ENCODE peak calls at places on chromosome 12, in four cellular contexts. N is stomach, C is transverse colon, H is A549. Q is an unnamed sample. For H3K9me3, the result is how much of the 10 kb centered on the place peaks cover.

GRCh38 chr12:79487386-79488110 is 203.2 kb downstream of the PAWR start:
- DNase-seq in C (no peak), N (no peak), H (no peak), Q (no peak)

GRCh38 chr12:92558806-92559205 is 144.0 kb upstream of the PLEKHG7 start:
- DNase-seq in C (no peak), H (no peak), N (no peak), Q (no peak)

GRCh38 chr12:110582286-110583136 is 607 bp downstream of the PPTC7 start:
- DNase-seq in H (no peak), N (peak), C (peak), Q (no peak)

GRCh38 chr12:42234970-42235369 is 3.1 kb downstream of the YAF2 start:
- DNase-seq in N (no peak), H (no peak), C (no peak), Q (no peak)

GRCh38 chr12:51238510-51239334 is at the start of gene DAZAP2:
- DNase-seq in N (peak), H (peak), C (peak), Q (peak)

GRCh38 chr12:124919646-124920352 is 5.3 kb upstream of the UBC start:
- DNase-seq in C (no peak), H (no peak), N (no peak), Q (no peak)

GRCh38 chr12:50353869-50354593 is 42.4 kb downstream of the FAM186A start:
- DNase-seq in N (no peak), C (no peak), H (no peak), Q (no peak)

GRCh38 chr12:86264451-86265328 is 8.5 kb upstream of the MGAT4C start:
- DNase-seq in H (no peak), N (peak), C (peak), Q (no peak)

GRCh38 chr12:53701518-53702264 is 25.6 kb downstream of the CALCOCO1 start:
- DNase-seq in H (peak), C (peak), N (peak), Q (peak)

GRCh38 chr12:90027889-90028570 is 319.4 kb upstream of the ATP2B1 start:
- DNase-seq in N (no peak), H (no peak), C (no peak), Q (no peak)

GRCh38 chr12:61097991-61098580 is 1162.1 kb upstream of the USP15 start:
- DNase-seq in C (no peak), N (no peak), H (no peak), Q (no peak)

GRCh38 chr12:58920102-58920955 is at the start of gene LRIG3:
- DNase-seq in H (peak), C (peak), N (peak), Q (peak)

GRCh38 chr12:11623382-11623781 is 26.1 kb upstream of the ETV6 start:
- DNase-seq in C (no peak), N (no peak), H (no peak), Q (no peak)

GRCh38 chr12:48160807-48161206 is 3.5 kb upstream of the ASB8 start:
- DNase-seq in H (no peak), N (no peak), C (no peak), Q (no peak)

DNA sequence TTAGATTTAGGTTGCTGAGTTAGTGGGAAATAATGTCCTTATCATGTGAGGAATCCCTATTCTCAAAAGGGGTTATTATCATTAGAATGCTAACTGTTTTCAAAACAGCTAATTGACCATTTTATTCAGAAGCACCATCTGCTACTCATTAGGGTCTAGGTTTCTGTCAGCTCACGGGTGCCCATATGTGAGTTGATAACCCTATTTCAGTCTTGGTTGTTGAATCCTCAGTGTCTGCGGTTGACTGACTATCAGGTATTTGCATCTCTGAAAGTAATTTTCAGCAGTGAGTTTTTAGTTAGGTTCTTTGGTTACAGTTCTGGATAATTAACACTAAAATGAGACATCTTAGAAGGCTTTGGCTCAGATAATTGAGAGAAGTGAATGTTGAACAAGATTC is 1404.0 kb downstream of the AACS start:
- DNase-seq in C (no peak), N (no peak), H (no peak), Q (no peak)
- H3K9me3 ChIP-seq in C (under half), N (under half), H (under half), Q (under half)

GRCh38 chr12:31756977-31757420 is 28.2 kb upstream of the AMN1 start:
- DNase-seq in H (no peak), N (peak), C (peak), Q (no peak)
- TF ChIP-seq EP300 in H (no peak), N (no peak), C (no peak), Q (no peak)

GRCh38 chr12:34388636-34389377 is 366.5 kb downstream of the ALG10 start:
- DNase-seq in H (no peak), C (no peak), N (no peak), Q (no peak)

GRCh38 chr12:34390846-34391700 is 368.8 kb downstream of the ALG10 start:
- DNase-seq in C (no peak), H (no peak), N (no peak), Q (peak)

GRCh38 chr12:34391771-34392581 is 369.7 kb downstream of the ALG10 start:
- DNase-seq in C (no peak), H (no peak), N (peak), Q (peak)

GRCh38 chr12:34389378-34390170 is 367.3 kb downstream of the ALG10 start:
- DNase-seq in C (no peak), N (no peak), H (no peak), Q (peak)

GRCh38 chr12:34390171-34390841 is 368.0 kb downstream of the ALG10 start:
- DNase-seq in C (no peak), N (no peak), H (no peak), Q (peak)
- H3K9me3 ChIP-seq in C (under half), N (half or more), H (under half), Q (half or more)

GRCh38 chr12:57863676-57864075 is 17.1 kb upstream of the CTDSP2 start:
- DNase-seq in C (no peak), H (no peak), N (no peak), Q (no peak)

GRCh38 chr12:57861967-57862366 is 15.4 kb upstream of the CTDSP2 start:
- DNase-seq in C (no peak), H (no peak), N (no peak), Q (no peak)

GRCh38 chr12:57853864-57854556 is 7.5 kb upstream of the CTDSP2 start:
- DNase-seq in H (no peak), N (no peak), C (no peak), Q (no peak)

GRCh38 chr12:57864382-57864781 is 17.9 kb upstream of the CTDSP2 start:
- DNase-seq in N (no peak), C (no peak), H (peak), Q (no peak)

DNA sequence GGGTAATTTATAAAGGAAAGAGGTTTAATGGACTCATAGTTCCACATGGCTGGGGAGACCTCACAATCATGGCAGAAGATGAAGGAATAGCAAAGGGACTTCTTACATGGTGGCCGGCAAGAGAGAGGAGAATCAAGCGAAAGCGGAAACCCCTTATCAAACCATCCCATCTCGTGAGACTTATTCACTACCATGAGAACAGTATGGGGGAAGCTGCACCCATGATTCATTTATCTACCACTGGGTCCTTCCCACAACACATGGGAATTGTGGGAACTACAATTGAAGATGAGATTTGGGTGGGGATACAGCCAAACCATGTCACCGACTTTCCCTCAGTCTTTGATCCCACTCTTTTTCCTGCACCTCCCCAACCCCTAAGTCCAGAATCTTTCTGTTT is 12.6 kb upstream of the CTDSP2 start:
- DNase-seq in C (no peak), N (no peak), H (no peak), Q (no peak)
- TF ChIP-seq EP300 in C (no peak), N (no peak), H (no peak), Q (no peak)

Q was measured in esophagus muscularis mucosa.